ENCODE peak calls at places on chromosome 12, in ten cellular contexts. One of them, this sample, is unnamed.

GRCh38 chr12:57528831-57529555 is 6.4 kb downstream of the MBD6 start:
- DNase-seq in suprapubic skin: no peak
- DNase-seq in A549: no peak
- DNase-seq in GM12878: no peak
- DNase-seq in stomach: no peak
- DNase-seq in K562: no peak
- DNase-seq in SK-N-SH: no peak
- DNase-seq in tibial nerve: no peak
- DNase-seq in HepG2: no peak
- DNase-seq in upper lobe of left lung: no peak
- DNase-seq in this sample: no peak

GRCh38 chr12:104456950-104457745 is 400 bp downstream of the CHST11 start:
- DNase-seq in suprapubic skin: peak
- DNase-seq in A549: peak
- DNase-seq in GM12878: no peak
- DNase-seq in stomach: peak
- DNase-seq in K562: peak
- DNase-seq in SK-N-SH: peak
- DNase-seq in tibial nerve: peak
- DNase-seq in HepG2: no peak
- DNase-seq in upper lobe of left lung: no peak
- DNase-seq in this sample: peak

GRCh38 chr12:63964301-63964700 is 119.8 kb downstream of the SRGAP1 start:
- DNase-seq in suprapubic skin: no peak
- DNase-seq in A549: no peak
- DNase-seq in GM12878: no peak
- DNase-seq in stomach: no peak
- DNase-seq in K562: no peak
- DNase-seq in SK-N-SH: no peak
- DNase-seq in tibial nerve: no peak
- DNase-seq in HepG2: no peak
- DNase-seq in upper lobe of left lung: no peak
- DNase-seq in this sample: no peak

GRCh38 chr12:64655141-64655540 is 44.8 kb downstream of the RASSF3 start:
- DNase-seq in suprapubic skin: no peak
- DNase-seq in A549: no peak
- DNase-seq in GM12878: no peak
- DNase-seq in stomach: no peak
- DNase-seq in K562: no peak
- DNase-seq in SK-N-SH: no peak
- DNase-seq in tibial nerve: no peak
- DNase-seq in HepG2: peak
- DNase-seq in upper lobe of left lung: no peak
- DNase-seq in this sample: no peak

GRCh38 chr12:130433411-130433810 is 95.7 kb downstream of the PIWIL1 start:
- DNase-seq in suprapubic skin: no peak
- DNase-seq in A549: no peak
- DNase-seq in GM12878: no peak
- DNase-seq in stomach: no peak
- DNase-seq in K562: no peak
- DNase-seq in SK-N-SH: no peak
- DNase-seq in tibial nerve: no peak
- DNase-seq in HepG2: no peak
- DNase-seq in upper lobe of left lung: no peak
- DNase-seq in this sample: no peak

GRCh38 chr12:70733385-70733784 is 96.2 kb upstream of the PTPRB start:
- DNase-seq in suprapubic skin: no peak
- DNase-seq in A549: peak
- DNase-seq in GM12878: peak
- DNase-seq in stomach: no peak
- DNase-seq in K562: peak
- DNase-seq in SK-N-SH: peak
- DNase-seq in tibial nerve: no peak
- DNase-seq in HepG2: peak
- DNase-seq in upper lobe of left lung: no peak
- DNase-seq in this sample: no peak

GRCh38 chr12:121812320-121812871 is 8.6 kb downstream of the SETD1B start:
- DNase-seq in suprapubic skin: no peak
- DNase-seq in A549: peak
- DNase-seq in GM12878: no peak
- DNase-seq in stomach: peak
- DNase-seq in K562: peak
- DNase-seq in SK-N-SH: peak
- DNase-seq in tibial nerve: peak
- DNase-seq in HepG2: no peak
- DNase-seq in upper lobe of left lung: peak
- DNase-seq in this sample: peak

GRCh38 chr12:49868952-49869815 is 26.3 kb upstream of the BCDIN3D start:
- DNase-seq in suprapubic skin: no peak
- DNase-seq in A549: no peak
- DNase-seq in GM12878: no peak
- DNase-seq in stomach: peak
- DNase-seq in K562: peak
- DNase-seq in SK-N-SH: peak
- DNase-seq in tibial nerve: peak
- DNase-seq in HepG2: peak
- DNase-seq in upper lobe of left lung: peak
- DNase-seq in this sample: peak

GRCh38 chr12:66035289-66035961 is 95.1 kb downstream of the LLPH start:
- DNase-seq in suprapubic skin: no peak
- DNase-seq in A549: peak
- DNase-seq in GM12878: no peak
- DNase-seq in stomach: no peak
- DNase-seq in K562: peak
- DNase-seq in SK-N-SH: no peak
- DNase-seq in tibial nerve: no peak
- DNase-seq in HepG2: peak
- DNase-seq in upper lobe of left lung: no peak
- DNase-seq in this sample: no peak

GRCh38 chr12:123141615-123142517 is 9.0 kb downstream of the PITPNM2 start:
- DNase-seq in suprapubic skin: peak
- DNase-seq in A549: no peak
- DNase-seq in GM12878: no peak
- DNase-seq in stomach: peak
- DNase-seq in K562: peak
- DNase-seq in SK-N-SH: no peak
- DNase-seq in tibial nerve: no peak
- DNase-seq in HepG2: peak
- DNase-seq in upper lobe of left lung: no peak
- DNase-seq in this sample: peak

DNA sequence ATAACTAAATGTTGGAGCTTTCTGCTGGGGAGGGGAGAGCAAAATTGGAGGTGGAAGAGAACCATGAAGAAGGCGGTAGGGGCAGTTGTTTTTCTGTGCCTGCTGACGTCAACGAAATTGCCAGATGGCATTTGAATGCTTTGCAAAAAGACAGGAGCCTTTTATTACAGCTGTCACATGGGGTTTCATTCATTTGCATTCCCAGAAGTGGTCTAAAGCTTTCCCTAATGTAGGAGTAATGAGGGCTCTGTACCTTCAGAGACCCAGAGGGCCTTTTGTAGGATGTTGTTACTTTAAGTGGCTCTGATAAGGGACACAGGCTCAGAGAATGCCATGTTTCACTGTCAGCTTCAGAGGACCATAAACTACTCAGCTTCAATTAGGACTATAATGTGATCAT is 107.1 kb upstream of the SLCO1C1 start:
- DNase-seq in suprapubic skin: no peak
- DNase-seq in A549: no peak
- DNase-seq in GM12878: no peak
- DNase-seq in stomach: no peak
- DNase-seq in K562: no peak
- DNase-seq in SK-N-SH: peak
- DNase-seq in tibial nerve: no peak
- DNase-seq in HepG2: no peak
- DNase-seq in upper lobe of left lung: no peak
- DNase-seq in this sample: no peak
- TF ChIP-seq EP300 in suprapubic skin: no peak
- TF ChIP-seq EP300 in A549: no peak
- TF ChIP-seq EP300 in GM12878: no peak
- TF ChIP-seq EP300 in stomach: no peak
- TF ChIP-seq EP300 in K562: no peak
- TF ChIP-seq EP300 in SK-N-SH: peak
- TF ChIP-seq EP300 in tibial nerve: no peak
- TF ChIP-seq EP300 in HepG2: no peak
- TF ChIP-seq EP300 in upper lobe of left lung: no peak
- TF ChIP-seq EP300 in this sample: no peak

GRCh38 chr12:52308807-52309425 is 12.3 kb downstream of the KRT83 start:
- DNase-seq in suprapubic skin: no peak
- DNase-seq in A549: no peak
- DNase-seq in GM12878: no peak
- DNase-seq in stomach: no peak
- DNase-seq in K562: no peak
- DNase-seq in SK-N-SH: peak
- DNase-seq in tibial nerve: no peak
- DNase-seq in HepG2: no peak
- DNase-seq in upper lobe of left lung: no peak
- DNase-seq in this sample: no peak
- H3K4me3 ChIP-seq in suprapubic skin: peak
- H3K4me3 ChIP-seq in A549: no peak
- H3K4me3 ChIP-seq in GM12878: no peak
- H3K4me3 ChIP-seq in stomach: peak
- H3K4me3 ChIP-seq in K562: no peak
- H3K4me3 ChIP-seq in SK-N-SH: peak
- H3K4me3 ChIP-seq in tibial nerve: no peak
- H3K4me3 ChIP-seq in HepG2: no peak
- H3K4me3 ChIP-seq in upper lobe of left lung: no peak
- H3K4me3 ChIP-seq in this sample: peak

DNA sequence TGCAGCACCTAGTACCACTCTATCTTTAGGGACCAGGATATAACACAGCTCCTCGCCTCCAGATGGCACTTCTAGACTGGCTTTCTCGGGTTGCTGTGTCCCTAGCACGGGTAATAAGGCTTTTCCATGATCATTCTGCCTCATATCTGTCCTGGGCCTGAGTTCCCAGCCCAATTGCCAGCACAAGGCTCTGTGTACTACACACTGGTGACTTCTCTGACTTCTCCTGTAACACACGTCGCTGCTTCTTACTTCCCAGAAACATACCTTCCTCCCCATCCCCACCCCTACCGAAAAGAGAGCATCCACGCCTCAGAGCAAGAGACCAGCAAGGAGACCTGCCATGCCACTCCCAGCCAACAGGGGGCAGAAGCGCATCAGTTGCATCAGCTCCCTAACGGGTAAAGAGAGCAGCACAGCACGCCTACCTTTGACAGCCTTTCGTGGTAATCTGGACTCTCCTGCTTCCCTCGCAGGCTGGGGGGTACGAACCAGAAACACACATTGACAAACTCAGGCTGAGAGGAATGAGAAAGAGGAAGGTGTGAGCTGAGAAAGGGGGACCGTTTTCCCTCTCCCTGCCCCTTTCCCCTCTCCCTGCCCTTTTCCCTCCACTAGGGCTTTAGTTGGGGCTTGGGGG is 21.2 kb upstream of the ZNF740 start:
- DNase-seq in suprapubic skin: peak
- DNase-seq in A549: peak
- DNase-seq in GM12878: peak
- DNase-seq in stomach: peak
- DNase-seq in K562: peak
- DNase-seq in SK-N-SH: peak
- DNase-seq in tibial nerve: peak
- DNase-seq in HepG2: peak
- DNase-seq in upper lobe of left lung: no peak
- DNase-seq in this sample: peak
- TF ChIP-seq CTCF in suprapubic skin: peak
- TF ChIP-seq CTCF in A549: peak
- TF ChIP-seq CTCF in GM12878: peak
- TF ChIP-seq CTCF in stomach: peak
- TF ChIP-seq CTCF in K562: peak
- TF ChIP-seq CTCF in SK-N-SH: peak
- TF ChIP-seq CTCF in tibial nerve: peak
- TF ChIP-seq CTCF in HepG2: peak
- TF ChIP-seq CTCF in upper lobe of left lung: peak
- TF ChIP-seq CTCF in this sample: peak

DNA sequence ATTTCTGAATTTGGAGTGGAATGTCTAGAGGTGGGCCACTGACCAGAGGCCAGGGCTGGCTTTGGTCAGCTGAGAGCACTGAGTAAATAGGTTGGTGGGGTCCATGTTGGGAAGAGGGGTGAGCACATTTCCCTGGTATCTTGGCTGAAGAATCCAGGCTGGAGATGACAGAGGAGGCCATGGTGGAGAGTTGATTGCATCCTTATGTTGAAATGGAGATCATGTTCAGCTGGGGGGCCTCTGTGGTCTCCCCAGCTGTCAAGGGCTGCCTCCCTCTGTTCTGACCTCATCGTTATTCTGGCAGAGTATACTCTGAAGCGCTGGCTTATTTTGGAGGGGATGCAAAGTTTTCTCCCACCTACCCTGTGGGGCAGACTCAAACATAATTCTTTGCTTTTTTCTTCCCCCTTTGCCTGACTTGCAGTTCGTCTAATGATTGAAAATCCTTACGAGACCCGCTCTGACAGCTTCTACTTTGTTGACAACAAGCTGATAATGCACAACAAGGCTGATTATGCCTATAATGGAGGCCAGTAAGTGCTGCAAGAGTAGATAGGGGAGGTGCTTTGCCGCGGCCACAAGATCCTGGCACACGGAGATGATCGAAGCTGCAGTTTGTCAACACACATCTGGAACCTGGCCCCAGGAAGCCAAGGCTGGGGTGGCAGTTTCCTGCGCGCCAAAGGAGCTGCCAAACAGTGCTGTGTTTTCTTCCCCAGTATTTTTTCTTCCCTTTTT is 6.0 kb upstream of the ACADS start:
- DNase-seq in suprapubic skin: no peak
- DNase-seq in A549: no peak
- DNase-seq in GM12878: no peak
- DNase-seq in stomach: peak
- DNase-seq in K562: peak
- DNase-seq in SK-N-SH: no peak
- DNase-seq in tibial nerve: no peak
- DNase-seq in HepG2: no peak
- DNase-seq in upper lobe of left lung: no peak
- DNase-seq in this sample: no peak
- TF ChIP-seq EP300 in suprapubic skin: no peak
- TF ChIP-seq EP300 in A549: no peak
- TF ChIP-seq EP300 in GM12878: no peak
- TF ChIP-seq EP300 in stomach: no peak
- TF ChIP-seq EP300 in K562: no peak
- TF ChIP-seq EP300 in SK-N-SH: no peak
- TF ChIP-seq EP300 in tibial nerve: no peak
- TF ChIP-seq EP300 in HepG2: no peak
- TF ChIP-seq EP300 in upper lobe of left lung: no peak
- TF ChIP-seq EP300 in this sample: no peak